ENCODE peak calls at places on chromosomes 13 and 19, in four cellular contexts. H, C, M and Q are unnamed samples.

GRCh38 chr19:45863840-45864628 is at the start of gene FOXA3:
- DNase-seq in H (peak), C (no peak), M (peak), Q (peak)

GRCh38 chr13:66627512-66627911 is 602.6 kb downstream of the PCDH9 start:
- DNase-seq in H (no peak), C (no peak), M (no peak), Q (no peak)

GRCh38 chr13:113411216-113412023 is 41.9 kb downstream of the ADPRHL1 start:
- DNase-seq in H (peak), C (peak), M (peak), Q (peak)

GRCh38 chr19:58229255-58229639 is 533 bp downstream of the ZNF544 start:
- DNase-seq in H (peak), C (no peak), M (peak), Q (peak)

GRCh38 chr13:35631666-35632065 is 155.2 kb upstream of the MAB21L1 start:
- DNase-seq in H (no peak), C (no peak), M (no peak), Q (no peak)

GRCh38 chr19:34236035-34236793 is 18.1 kb upstream of the GARRE1 start:
- DNase-seq in H (peak), C (no peak), M (no peak), Q (no peak)

GRCh38 chr13:50410921-50411712 is 395.9 kb downstream of the KCNRG start:
- DNase-seq in H (peak), C (peak), M (peak), Q (peak)

GRCh38 chr13:39676315-39676876 is 20.9 kb downstream of the COG6 start:
- DNase-seq in H (peak), C (no peak), M (peak), Q (peak)

GRCh38 chr19:35116085-35116801 is 620 bp downstream of the FXYD3 start:
- DNase-seq in H (no peak), C (peak), M (no peak), Q (no peak)

GRCh38 chr13:27321619-27322385 is 51.2 kb downstream of the RASL11A start:
- DNase-seq in H (no peak), C (no peak), M (no peak), Q (no peak)

GRCh38 chr13:66915596-66916185 is 314.4 kb downstream of the PCDH9 start:
- DNase-seq in H (no peak), C (no peak), M (peak), Q (peak)

GRCh38 chr19:12872255-12872654 is 9.0 kb downstream of the DNASE2 start:
- DNase-seq in H (no peak), C (peak), M (no peak), Q (no peak)

GRCh38 chr19:18984251-18984650 is 43.2 kb upstream of the HOMER3 start:
- DNase-seq in H (no peak), C (no peak), M (no peak), Q (no peak)

GRCh38 chr13:49046002-49046401 is 70.3 kb downstream of the FNDC3A start:
- DNase-seq in H (peak), C (no peak), M (no peak), Q (no peak)

GRCh38 chr13:113110048-113110851 is 4.7 kb downstream of the F7 start:
- DNase-seq in H (no peak), C (peak), M (no peak), Q (no peak)

GRCh38 chr13:26707122-26708006 is 53.2 kb downstream of the GPR12 start:
- DNase-seq in H (peak), C (no peak), M (peak), Q (peak)

GRCh38 chr13:48571121-48571901 is 38.4 kb upstream of the RCBTB2 start:
- DNase-seq in H (peak), C (no peak), M (peak), Q (peak)

GRCh38 chr19:39968789-39969188 is 2.2 kb upstream of the PSMC4 start:
- DNase-seq in H (no peak), C (no peak), M (no peak), Q (no peak)

GRCh38 chr13:40388617-40389016 is 277.8 kb downstream of the FOXO1 start:
- DNase-seq in H (no peak), C (peak), M (no peak), Q (peak)

GRCh38 chr13:74741732-74742131 is 607.5 kb upstream of the KLF12 start:
- DNase-seq in H (no peak), C (no peak), M (no peak), Q (no peak)

GRCh38 chr13:26518433-26519084 is 38.9 kb upstream of the WASF3 start:
- DNase-seq in H (no peak), C (no peak), M (no peak), Q (no peak)